ENCODE peak calls at places on chromosomes 3 and 15, in six cellular contexts. Y is IMR-90, P is neuronal stem cell, V is mesenchymal stem cell, Q is H1, T is H9. Z is an unnamed sample.

GRCh38 chr15:65370885-65371284 is 6.9 kb downstream of the IGDCC3 start:
- DNase-seq in Y (no peak), P (no peak), V (no peak), Q (no peak), T (no peak), Z (no peak)

GRCh38 chr15:70214266-70214665 is 116.5 kb upstream of the TLE3 start:
- DNase-seq in Y (no peak), P (no peak), V (no peak), Q (no peak), T (peak), Z (peak)

GRCh38 chr3:19147905-19148767 is at the start of gene KCNH8:
- DNase-seq in Y (no peak), P (peak), V (no peak), Q (peak), T (peak), Z (peak)

GRCh38 chr3:66464512-66464894 is 36.3 kb downstream of the LRIG1 start:
- DNase-seq in Y (peak), P (no peak), V (no peak), Q (no peak), T (no peak), Z (peak)

GRCh38 chr3:98482717-98483482 is 14.6 kb upstream of the OR5K2 start:
- DNase-seq in Y (no peak), P (no peak), V (no peak), Q (no peak), T (no peak), Z (peak)

GRCh38 chr15:27327467-27328045 is 356.6 kb downstream of the GABRG3 start:
- DNase-seq in Y (no peak), P (no peak), V (no peak), Q (no peak), T (no peak), Z (no peak)

GRCh38 chr3:39980021-39980420 is 170.6 kb downstream of the MYRIP start:
- DNase-seq in Y (no peak), P (no peak), V (no peak), Q (no peak), T (no peak), Z (no peak)

GRCh38 chr3:113844622-113845222 is 6.1 kb downstream of the GRAMD1C start:
- DNase-seq in Y (peak), P (peak), V (peak), Q (no peak), T (no peak), Z (peak)

GRCh38 chr3:98573231-98573728 is 20.1 kb downstream of the CPOX start:
- DNase-seq in Y (peak), P (no peak), V (peak), Q (no peak), T (no peak), Z (peak)

GRCh38 chr3:171835116-171835515 is 8.0 kb upstream of the TMEM212 start:
- DNase-seq in Y (no peak), P (no peak), V (peak), Q (no peak), T (no peak), Z (no peak)

GRCh38 chr3:156577731-156578130 is 22.8 kb upstream of the SSR3 start:
- DNase-seq in Y (peak), P (no peak), V (no peak), Q (no peak), T (no peak), Z (no peak)

GRCh38 chr3:62833538-62833937 is 41.7 kb downstream of the CADPS start:
- DNase-seq in Y (no peak), P (no peak), V (no peak), Q (no peak), T (no peak), Z (peak)

GRCh38 chr15:83285979-83286553 is 1.6 kb upstream of the BNC1 start:
- DNase-seq in Y (peak), P (no peak), V (peak), Q (no peak), T (no peak), Z (peak)

GRCh38 chr3:59510576-59510975 is 460.8 kb upstream of the CFAP20DC start:
- DNase-seq in Y (no peak), P (no peak), V (peak), Q (no peak), T (no peak), Z (no peak)

GRCh38 chr3:158508481-158508880 is 62.5 kb upstream of the MLF1 start:
- DNase-seq in Y (peak), P (no peak), V (peak), Q (no peak), T (no peak), Z (no peak)

GRCh38 chr3:189664311-189664710 is 33.1 kb downstream of the TP63 start:
- DNase-seq in Y (peak), P (no peak), V (peak), Q (no peak), T (no peak), Z (peak)

GRCh38 chr3:166455724-166456123 is 618.5 kb upstream of the BCHE start:
- DNase-seq in Y (peak), P (no peak), V (no peak), Q (no peak), T (no peak), Z (peak)

GRCh38 chr3:104939196-104939595 is 427.5 kb upstream of the ALCAM start:
- DNase-seq in Y (peak), P (no peak), V (no peak), Q (no peak), T (no peak), Z (no peak)

GRCh38 chr3:188947983-188948657 is 223.7 kb upstream of the TPRG1 start:
- DNase-seq in Y (peak), P (peak), V (peak), Q (peak), T (peak), Z (peak)

GRCh38 chr3:136036306-136036705 is 70.8 kb downstream of the PPP2R3A start:
- DNase-seq in Y (no peak), P (no peak), V (no peak), Q (no peak), T (no peak), Z (no peak)
- H2BK15ac ChIP-seq in Y (no peak), P (no peak), V (no peak), Q (no peak), T (no peak), Z (no peak)

GRCh38 chr15:100100926-100101325 is 240.8 kb downstream of the ADAMTS17 start:
- DNase-seq in Y (no peak), P (no peak), V (no peak), Q (no peak), T (no peak), Z (no peak)
- H2BK15ac ChIP-seq in Y (no peak), P (no peak), V (no peak), Q (no peak), T (no peak), Z (no peak)

GRCh38 chr3:54171509-54171908 is 49.2 kb downstream of the CACNA2D3 start:
- DNase-seq in Y (no peak), P (no peak), V (no peak), Q (no peak), T (no peak), Z (no peak)
- H2BK15ac ChIP-seq in Y (no peak), P (no peak), V (no peak), Q (no peak), T (no peak), Z (no peak)

DNA sequence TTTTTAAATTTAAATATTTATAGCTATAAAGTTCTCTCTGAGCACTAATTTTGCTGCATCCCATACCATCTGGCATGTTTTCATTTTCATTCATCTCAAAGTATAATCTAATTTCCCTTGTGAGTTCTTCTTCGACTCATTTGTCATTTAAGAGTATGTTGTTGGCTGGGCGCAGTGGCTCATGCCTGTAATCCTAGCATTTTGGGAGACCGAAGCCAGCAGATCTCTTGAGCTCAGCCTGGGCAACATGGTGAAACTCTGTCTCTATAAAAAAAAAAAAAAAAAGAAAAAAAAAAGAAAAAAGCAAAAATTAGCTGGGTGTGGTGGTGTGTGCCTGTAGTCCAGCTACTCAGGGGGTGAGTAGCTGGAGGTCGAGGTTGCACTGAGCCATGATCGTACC is 34.9 kb downstream of the MAP1A start:
- DNase-seq in Y (no peak), P (no peak), V (no peak), Q (no peak), T (no peak), Z (no peak)
- H2BK15ac ChIP-seq in Y (no peak), P (no peak), V (no peak), Q (no peak), T (no peak), Z (no peak)

DNA sequence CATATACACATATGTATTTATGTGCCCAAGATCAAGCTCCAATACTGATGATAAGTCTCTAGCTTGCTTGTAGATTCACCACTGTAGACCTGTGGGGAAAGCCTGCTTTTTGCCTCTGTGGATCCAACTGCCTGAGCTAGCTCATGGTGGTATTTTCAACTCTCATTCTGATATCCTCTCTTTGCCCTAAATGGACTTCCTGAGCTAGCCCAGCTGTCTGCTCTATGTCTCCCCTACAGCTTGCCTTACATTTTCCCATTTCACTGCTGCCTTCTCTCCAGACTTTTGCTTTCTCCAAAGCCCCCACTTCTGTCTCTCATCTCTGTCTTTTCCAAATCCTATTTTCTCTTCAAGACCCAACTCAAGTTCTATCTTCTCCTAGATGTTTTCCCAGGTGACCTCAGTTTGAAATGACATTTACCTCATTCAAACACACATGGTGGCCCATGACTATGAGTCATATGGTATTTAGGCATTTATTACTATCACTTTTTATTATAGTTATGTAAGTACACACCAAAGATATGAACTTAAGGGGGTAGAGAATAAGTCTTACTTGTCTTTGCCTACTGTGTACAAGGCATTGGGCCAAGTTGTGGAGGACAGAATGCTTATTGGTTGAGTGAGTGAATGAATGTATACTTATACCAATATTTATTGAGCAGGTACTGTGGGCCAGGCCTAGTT is 191.7 kb downstream of the NR1D2 start:
- DNase-seq in Y (peak), P (no peak), V (no peak), Q (no peak), T (no peak), Z (no peak)
- H2BK15ac ChIP-seq in Y (no peak), P (no peak), V (no peak), Q (no peak), T (no peak), Z (no peak)

DNA sequence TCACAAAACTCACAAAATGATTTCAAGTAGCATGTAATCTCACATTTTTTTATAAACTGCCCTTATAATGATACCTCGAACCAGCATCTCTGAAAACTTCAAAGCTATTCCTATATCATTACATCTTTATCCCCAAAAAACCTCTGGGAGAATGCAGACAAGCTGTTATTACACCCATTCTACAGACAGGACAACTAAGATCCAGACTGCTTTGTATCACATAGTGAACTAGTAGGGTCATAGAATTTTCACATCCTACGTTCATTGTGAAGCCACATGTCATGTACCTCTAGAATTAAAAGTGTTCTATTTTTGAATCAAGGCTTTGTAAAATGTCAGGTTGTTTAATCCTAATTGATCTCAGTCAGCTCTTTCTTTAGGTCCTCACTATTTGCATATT is 98.7 kb upstream of the RAP2B start:
- DNase-seq in Y (no peak), P (no peak), V (no peak), Q (no peak), T (no peak), Z (no peak)
- H2BK15ac ChIP-seq in Y (no peak), P (no peak), V (no peak), Q (no peak), T (no peak), Z (no peak)

DNA sequence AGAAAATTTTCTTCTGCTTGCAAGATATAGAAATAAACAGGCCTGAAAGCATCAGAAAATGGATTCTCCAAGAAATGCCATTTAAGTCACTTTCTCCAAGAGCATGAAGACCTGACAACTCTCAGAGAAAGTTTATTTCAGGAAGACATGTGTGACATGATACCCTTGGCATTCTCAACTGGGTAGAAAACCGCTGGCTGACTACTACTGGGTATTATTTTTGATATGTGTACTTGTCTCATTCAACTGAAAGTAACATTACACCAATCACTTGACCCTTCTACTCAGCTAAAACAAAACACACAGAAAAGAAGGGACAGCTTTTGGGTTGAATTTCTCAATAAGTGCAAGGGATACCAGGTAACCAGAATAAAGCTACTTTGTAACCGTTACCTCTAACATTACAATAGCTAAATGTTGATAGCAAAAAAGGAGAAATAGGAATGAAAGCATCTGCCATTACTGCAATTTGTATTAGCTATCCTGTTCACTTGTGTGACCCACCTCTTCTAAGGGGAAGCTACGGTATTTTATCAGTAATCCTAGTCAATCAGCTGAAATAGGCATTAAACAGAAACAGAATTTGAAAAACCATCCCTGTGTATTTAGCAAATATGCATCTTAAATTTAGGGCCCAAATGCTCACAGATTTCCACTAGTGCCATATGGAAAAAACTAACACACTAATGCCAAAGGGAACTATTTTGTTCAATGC is 7.3 kb downstream of the TRA2B start:
- DNase-seq in Y (peak), P (no peak), V (peak), Q (no peak), T (no peak), Z (no peak)
- H2BK15ac ChIP-seq in Y (no peak), P (no peak), V (no peak), Q (no peak), T (no peak), Z (no peak)

Z was measured in mesendoderm.